ENCODE peak calls at places on chromosomes 2 and 18, in nine cellular contexts. B is NCI-H2107, W is NCI-H1092, M is fibroblast of lung, Z is NCI-H774, H is neural crest cell, O is HCT116, T is NCI-H510A, P is globus pallidus. K is an unnamed sample.

GRCh38 chr18:48345596-48345995 is 63.6 kb downstream of the ZBTB7C start:
- DNase-seq in B (no peak), W (no peak), M (peak; percentile 24), Z (no peak), H (no peak), O (peak; percentile 12), T (no peak), P (no peak), K (no peak)

GRCh38 chr2:174634130-174635014 is 36.8 kb upstream of the WIPF1 start:
- DNase-seq in B (no peak), W (no peak), M (no peak), Z (no peak), H (no peak), O (no peak), T (no peak), P (peak; percentile 40), K (no peak)

GRCh38 chr18:7521226-7521856 is 45.8 kb upstream of the PTPRM start:
- DNase-seq in B (no peak), W (no peak), M (no peak), Z (no peak), H (no peak), O (no peak), T (no peak), P (no peak), K (peak; percentile 25)

GRCh38 chr2:235080108-235080507 is 128.3 kb downstream of the SH3BP4 start:
- DNase-seq in B (no peak), W (no peak), M (no peak), Z (no peak), H (no peak), O (no peak), T (no peak), P (no peak), K (no peak)

GRCh38 chr2:219643788-219644398 is 16.5 kb downstream of the SLC4A3 start:
- DNase-seq in B (no peak), W (no peak), M (no peak), Z (no peak), H (no peak), O (no peak), T (no peak), P (no peak), K (no peak)

GRCh38 chr2:25421746-25422431 is 80.2 kb upstream of the DNMT3A start:
- DNase-seq in B (no peak), W (no peak), M (no peak), Z (no peak), H (no peak), O (no peak), T (no peak), P (no peak), K (no peak)

GRCh38 chr2:72895154-72895553 is 7.9 kb downstream of the SPR start:
- DNase-seq in B (no peak), W (no peak), M (no peak), Z (no peak), H (no peak), O (no peak), T (no peak), P (no peak), K (no peak)

GRCh38 chr2:154941379-154941778 is 242.9 kb downstream of the KCNJ3 start:
- DNase-seq in B (no peak), W (no peak), M (no peak), Z (no peak), H (no peak), O (no peak), T (no peak), P (no peak), K (no peak)

GRCh38 chr2:20144861-20145260 is 80.1 kb downstream of the SDC1 start:
- DNase-seq in B (no peak), W (no peak), M (no peak), Z (no peak), H (no peak), O (no peak), T (no peak), P (no peak), K (no peak)

GRCh38 chr2:206164261-206164862 is 4.7 kb downstream of the EEF1B2 start:
- DNase-seq in B (no peak), W (no peak), M (peak; percentile 60), Z (peak; percentile 2), H (peak; percentile 68), O (no peak), T (no peak), P (peak; percentile 38), K (peak; percentile 14)

GRCh38 chr2:65452150-65452895 is 19.9 kb upstream of the SPRED2 start:
- DNase-seq in B (no peak), W (no peak), M (no peak), Z (no peak), H (no peak), O (no peak), T (no peak), P (no peak), K (no peak)

GRCh38 chr2:235654115-235654514 is 160.3 kb downstream of the AGAP1 start:
- DNase-seq in B (no peak), W (no peak), M (no peak), Z (no peak), H (no peak), O (no peak), T (no peak), P (no peak), K (no peak)